ENCODE peak calls at places on chromosomes 7 and 10, in eight cellular contexts. Z is fibroblast of lung, F is adrenal gland, N is endothelial cell, H is H9, T is thyroid gland, V is prostate gland, G is cardiac muscle cell. M is an unnamed sample.

GRCh38 chr7:3861941-3862340 is 560.9 kb downstream of the SDK1 start:
- DNase-seq in Z (peak), H (no peak), N (no peak), T (peak), F (no peak), V (no peak), G (peak), M (no peak)

GRCh38 chr7:32479574-32480200 is 10.5 kb downstream of the LSM5 start:
- DNase-seq in V (no peak), Z (peak), H (no peak), T (no peak), F (no peak), G (peak), N (peak), M (peak)

GRCh38 chr10:110724116-110724701 is 80.1 kb downstream of the RBM20 start:
- DNase-seq in G (no peak), H (no peak), F (no peak), V (no peak), Z (no peak), N (no peak), T (no peak), M (no peak)

GRCh38 chr10:66187096-66187733 is 738.6 kb upstream of the LRRTM3 start:
- DNase-seq in V (no peak), H (no peak), Z (no peak), N (no peak), F (no peak), G (peak), T (no peak), M (no peak)

GRCh38 chr7:106178593-106179134 is 66.6 kb upstream of the SYPL1 start:
- DNase-seq in G (peak), F (no peak), N (no peak), Z (peak), H (no peak), T (no peak), V (peak), M (no peak)

GRCh38 chr10:131577786-131578471 is 266.4 kb upstream of the TCERG1L start:
- DNase-seq in G (no peak), F (no peak), V (no peak), H (no peak), Z (no peak), T (no peak), N (no peak), M (no peak)

GRCh38 chr7:19713676-19714075 is 4.8 kb upstream of the POLR1F start:
- DNase-seq in V (no peak), H (no peak), T (peak), N (peak), Z (peak), F (peak), G (peak), M (peak)

GRCh38 chr7:1466524-1467271 is 7.4 kb upstream of the MICALL2 start:
- DNase-seq in T (peak), V (peak), G (peak), F (peak), H (peak), Z (peak), N (no peak), M (peak)

GRCh38 chr7:74290999-74291441 is 1.8 kb downstream of the CLIP2 start:
- DNase-seq in Z (no peak), G (no peak), N (no peak), H (no peak), T (no peak), V (no peak), F (no peak), M (no peak)

GRCh38 chr10:103859161-103860141 is 4.1 kb upstream of the SH3PXD2A start:
- DNase-seq in Z (peak), H (peak), F (peak), G (peak), T (peak), V (peak), N (peak), M (peak)

GRCh38 chr7:50142421-50143113 is 49.5 kb upstream of the ZPBP start:
- DNase-seq in N (no peak), G (peak), H (no peak), F (no peak), Z (peak), T (no peak), V (no peak), M (no peak)

GRCh38 chr10:33791295-33791694 is 456.8 kb upstream of the NRP1 start:
- DNase-seq in V (no peak), Z (peak), H (no peak), G (peak), F (no peak), N (no peak), T (no peak), M (no peak)

GRCh38 chr7:30556854-30557644 is 37.6 kb upstream of the GARS1 start:
- DNase-seq in T (no peak), V (peak), N (no peak), G (no peak), Z (peak), F (no peak), H (peak), M (peak)

GRCh38 chr10:124680675-124681074 is 63.5 kb downstream of the FAM53B start:
- DNase-seq in N (no peak), Z (no peak), F (peak), T (no peak), V (no peak), H (no peak), G (peak), M (no peak)

GRCh38 chr7:27916372-27916771 is 176.4 kb downstream of the TAX1BP1 start:
- DNase-seq in F (no peak), T (no peak), V (no peak), G (no peak), H (no peak), N (no peak), Z (no peak), M (no peak)

GRCh38 chr10:105990529-105990928 is 1174.0 kb downstream of the SORCS1 start:
- DNase-seq in F (no peak), N (no peak), Z (no peak), H (no peak), G (no peak), V (no peak), T (no peak), M (no peak)

GRCh38 chr10:20622522-20623270 is 274.4 kb downstream of the NEBL start:
- DNase-seq in V (peak), F (no peak), Z (peak), N (no peak), H (no peak), T (no peak), G (no peak), M (no peak)

GRCh38 chr10:44874176-44874575 is 37.0 kb upstream of the TMEM72 start:
- DNase-seq in F (no peak), H (no peak), Z (peak), G (peak), V (peak), N (no peak), T (peak), M (no peak)

GRCh38 chr7:123580406-123581161 is 21.0 kb upstream of the ASB15 start:
- DNase-seq in F (peak), Z (peak), H (peak), T (peak), N (no peak), G (peak), V (no peak), M (no peak)

GRCh38 chr10:89426230-89426868 is 12.0 kb downstream of the IFIT5 start:
- DNase-seq in H (no peak), Z (peak), T (no peak), F (no peak), G (peak), N (peak), V (no peak), M (peak)
- TF ChIP-seq CTCF in H (peak), Z (peak), T (peak), F (peak), G (peak), N (peak), V (peak), M (peak)

GRCh38 chr10:126754966-126755365 is 84.5 kb upstream of the C10orf90 start:
- DNase-seq in Z (no peak), V (no peak), N (no peak), G (no peak), F (no peak), T (no peak), H (no peak), M (no peak)

GRCh38 chr10:126749030-126749655 is 78.7 kb upstream of the C10orf90 start:
- DNase-seq in Z (peak), T (peak), V (peak), G (peak), H (peak), F (peak), N (peak), M (peak)
- TF ChIP-seq CTCF in Z (peak), T (peak), V (peak), G (peak), H (peak), F (peak), N (peak), M (peak)

GRCh38 chr10:25209618-25210017 is 34.8 kb downstream of the GPR158 start:
- DNase-seq in T (no peak), F (no peak), V (no peak), Z (no peak), G (no peak), H (no peak), N (no peak), M (no peak)

GRCh38 chr10:25206693-25207414 is 32.1 kb downstream of the GPR158 start:
- DNase-seq in V (no peak), F (no peak), Z (peak), N (no peak), T (no peak), H (no peak), G (peak), M (no peak)
- TF ChIP-seq CTCF in V (no peak), F (no peak), Z (no peak), N (no peak), T (no peak), H (no peak), G (no peak), M (no peak)

DNA sequence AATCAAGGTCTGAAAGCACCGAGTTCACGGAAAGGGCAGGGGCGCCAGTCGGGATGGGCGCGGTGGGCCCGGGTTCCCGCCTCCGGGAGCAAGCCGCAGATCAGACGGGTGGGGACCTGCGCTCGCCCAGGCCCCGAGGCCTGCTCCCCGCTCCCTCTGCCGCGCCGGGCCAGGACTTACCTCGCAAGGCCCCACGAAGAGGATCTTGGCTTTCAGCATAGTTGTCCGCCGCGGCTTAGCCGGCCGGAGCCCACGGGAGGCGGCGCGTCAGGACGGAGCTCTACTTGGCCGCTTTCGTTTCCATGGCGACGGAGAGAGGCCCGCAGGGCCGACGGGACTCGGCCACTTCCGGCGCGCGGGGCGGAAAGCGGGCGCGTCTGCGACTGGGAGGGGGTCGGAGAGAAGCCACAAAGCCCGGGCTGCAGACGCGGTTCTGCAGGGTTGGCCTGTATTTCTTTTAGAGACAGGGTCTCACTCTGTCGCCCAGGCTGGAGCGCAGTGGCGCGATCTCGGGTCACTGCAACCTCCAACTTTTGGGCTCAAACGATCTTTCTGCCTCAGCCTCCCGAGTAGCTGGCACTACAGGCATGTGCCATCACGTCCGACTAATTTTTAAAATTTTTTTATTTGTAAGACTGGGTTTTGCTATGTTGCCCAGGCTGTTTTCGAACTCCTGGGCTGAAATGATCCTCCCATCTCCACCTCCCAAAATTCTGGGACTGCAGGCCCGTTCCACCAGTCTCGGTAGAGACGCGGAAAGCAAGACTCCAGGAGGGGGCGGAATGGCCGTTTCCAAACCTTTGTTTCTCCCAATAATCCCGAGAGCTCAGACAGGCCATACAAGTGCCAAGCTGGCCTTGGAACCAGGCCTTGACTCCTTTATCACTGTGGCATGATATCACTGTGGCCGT is at the start of gene IFT22:
- DNase-seq in F (peak), V (peak), T (peak), G (peak), H (peak), Z (peak), N (peak), M (peak)
- TF ChIP-seq CTCF in F (peak), V (peak), T (no peak), G (peak), H (peak), Z (peak), N (no peak), M (peak)

GRCh38 chr7:100208911-100209408 is 10.8 kb upstream of the PVRIG start:
- DNase-seq in H (no peak), F (no peak), V (no peak), T (no peak), Z (no peak), N (no peak), G (no peak), M (no peak)
- TF ChIP-seq CTCF in H (peak), F (no peak), V (no peak), T (no peak), Z (no peak), N (no peak), G (no peak), M (no peak)

DNA sequence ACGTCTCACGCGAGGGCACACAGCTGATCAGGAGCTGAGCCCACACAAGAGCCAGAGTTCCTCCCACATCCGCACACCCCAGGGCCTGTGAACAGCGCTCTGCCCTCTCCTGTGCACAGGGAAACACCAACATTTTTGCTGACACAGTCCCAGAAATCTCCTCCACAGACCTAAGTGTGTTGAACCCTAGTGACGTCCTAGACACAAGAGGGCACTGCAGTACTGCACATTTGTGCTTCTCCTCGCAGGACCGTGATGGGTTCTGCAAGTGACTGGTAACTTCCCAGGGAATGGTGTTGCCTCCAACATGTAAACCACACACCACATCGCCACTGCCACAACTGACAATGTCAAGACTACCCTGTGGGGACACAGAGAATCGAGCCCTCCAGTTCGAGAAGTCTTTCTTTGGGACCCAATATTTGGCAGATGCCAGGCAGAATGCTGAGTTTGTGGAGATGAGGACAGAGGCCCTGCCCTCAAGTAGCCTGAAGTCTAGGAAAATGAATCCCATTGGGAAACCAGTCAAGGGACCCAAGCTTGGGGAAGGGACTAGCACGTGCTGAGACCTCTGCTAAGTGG is 170.3 kb downstream of the PAXIP1 start:
- DNase-seq in H (peak), G (no peak), T (no peak), V (no peak), N (peak), Z (no peak), F (peak), M (no peak)
- TF ChIP-seq CTCF in H (peak), G (no peak), T (no peak), V (peak), N (no peak), Z (no peak), F (no peak), M (peak)

GRCh38 chr7:12434012-12434642 is 30.5 kb upstream of the VWDE start:
- DNase-seq in Z (no peak), F (no peak), T (no peak), H (no peak), V (no peak), G (peak), N (no peak), M (no peak)
- TF ChIP-seq CTCF in Z (peak), F (peak), T (no peak), H (peak), V (no peak), G (peak), N (peak), M (peak)

GRCh38 chr10:133306941-133307379 is 1.7 kb downstream of the TUBGCP2 start:
- DNase-seq in T (no peak), F (peak), V (no peak), H (no peak), G (no peak), Z (no peak), N (no peak), M (no peak)

GRCh38 chr10:133309720-133310398 is 1.1 kb downstream of the ZNF511 start:
- DNase-seq in Z (no peak), G (no peak), N (no peak), V (peak), F (no peak), T (peak), H (no peak), M (no peak)

GRCh38 chr10:133309111-133309719 is 501 bp downstream of the ZNF511 start:
- DNase-seq in F (peak), N (peak), Z (peak), G (peak), V (peak), H (peak), T (peak), M (peak)

GRCh38 chr10:133307776-133308430 is 769 bp downstream of the TUBGCP2 start:
- DNase-seq in F (peak), N (peak), V (peak), Z (peak), T (peak), G (peak), H (peak), M (peak)

DNA sequence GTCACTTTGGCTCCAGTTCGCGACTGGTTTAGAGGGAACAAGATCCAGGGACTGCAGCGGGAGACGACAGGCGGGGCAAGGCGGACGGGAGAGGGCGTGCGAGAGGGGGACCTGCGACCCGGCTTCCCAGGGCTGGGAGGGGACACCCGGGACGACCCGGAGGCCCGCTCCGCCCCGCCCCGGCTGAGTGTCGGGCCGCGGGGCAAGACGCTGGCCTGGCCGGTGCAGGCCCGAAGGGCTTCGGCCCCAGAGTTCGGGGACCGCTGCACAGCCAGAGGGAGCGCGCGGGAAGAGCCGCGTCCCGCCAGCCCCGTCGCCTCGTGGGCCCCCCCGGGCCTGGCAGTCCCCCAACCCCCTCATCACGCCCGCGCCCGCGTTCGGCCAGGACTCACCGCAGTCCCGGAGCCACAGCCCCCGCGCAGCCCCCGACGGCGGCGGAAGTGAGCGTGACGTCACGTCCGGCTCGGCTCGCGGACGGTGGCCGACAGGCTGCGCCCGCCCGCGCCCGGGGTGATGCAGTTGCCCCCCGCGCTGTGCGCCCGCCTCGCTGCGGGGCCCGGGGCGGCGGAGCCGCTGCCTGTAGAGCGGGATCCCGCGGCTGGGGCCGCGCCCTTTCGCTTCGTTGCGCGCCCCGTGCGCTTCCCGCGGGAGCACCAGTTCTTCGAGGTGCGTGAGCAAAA is at the start of the genes TUBGCP2 and ZNF511:
- DNase-seq in H (peak), V (peak), Z (peak), N (peak), F (peak), T (peak), G (peak), M (peak)
- TF ChIP-seq CTCF in H (no peak), V (peak), Z (no peak), N (no peak), F (no peak), T (no peak), G (peak), M (peak)

DNA sequence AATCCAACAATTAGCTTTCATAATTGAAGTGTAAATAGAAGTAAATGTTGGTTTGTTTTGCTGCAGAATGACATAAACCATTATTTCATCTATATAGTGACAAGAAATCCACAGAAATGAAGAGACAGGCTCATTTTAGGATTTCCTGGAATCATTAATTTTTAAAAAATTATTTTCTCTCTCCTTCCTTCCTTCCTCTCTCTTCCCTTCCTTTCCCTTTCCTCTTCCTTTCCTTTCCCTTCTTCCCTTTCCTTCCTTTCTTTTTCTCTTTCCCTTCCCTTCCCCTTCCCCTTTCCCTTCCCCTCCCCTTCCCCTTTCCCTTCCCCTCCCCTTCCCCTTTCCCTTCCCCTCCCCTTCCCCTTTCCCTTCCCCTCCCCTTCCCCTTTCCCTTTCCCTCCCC is 51.2 kb upstream of the KMT2C start:
- DNase-seq in F (no peak), T (no peak), V (no peak), Z (no peak), G (no peak), N (no peak), H (no peak), M (no peak)
- TF ChIP-seq CTCF in F (no peak), T (no peak), V (no peak), Z (no peak), G (no peak), N (no peak), H (no peak), M (no peak)

M was measured in neural crest cell.